ENCODE peak calls at places on chromosomes 13 and 19, in five cellular contexts. A, I, Y, U and X are unnamed samples.

GRCh38 chr13:39765801-39766463 is 110.5 kb downstream of the COG6 start:
- DNase-seq in A (peak; percentile 46), I (no peak), Y (no peak), U (no peak), X (peak; percentile 17)

GRCh38 chr19:48812094-48812929 is 1.5 kb upstream of the BCAT2 start:
- DNase-seq in A (peak; percentile 93), I (peak; percentile 99), Y (peak; percentile 96), U (no peak), X (peak; percentile 85)

GRCh38 chr19:46256855-46257254 is 27.3 kb downstream of the IGFL1 start:
- DNase-seq in A (no peak), I (no peak), Y (no peak), U (no peak), X (no peak)

GRCh38 chr19:44190020-44190419 is 22.3 kb upstream of the ZNF227 start:
- DNase-seq in A (no peak), I (no peak), Y (no peak), U (no peak), X (no peak)

GRCh38 chr19:16118489-16119033 is 6.9 kb downstream of the RAB8A start:
- DNase-seq in A (peak; percentile 52), I (no peak), Y (no peak), U (no peak), X (no peak)

GRCh38 chr19:28296506-28296905 is 916.4 kb downstream of the UQCRFS1 start:
- DNase-seq in A (no peak), I (no peak), Y (no peak), U (no peak), X (no peak)

GRCh38 chr19:13833330-13834265 is 38.4 kb downstream of the ZSWIM4 start:
- DNase-seq in A (peak; percentile 95), I (peak; percentile 96), Y (peak; percentile 99), U (no peak), X (peak; percentile 93)

GRCh38 chr19:9793051-9793591 is 24.6 kb upstream of the ZNF846 start:
- DNase-seq in A (peak; percentile 51), I (no peak), Y (peak; percentile 93), U (no peak), X (peak; percentile 27)

GRCh38 chr13:50255639-50256038 is 240.4 kb downstream of the KCNRG start:
- DNase-seq in A (no peak), I (no peak), Y (no peak), U (no peak), X (no peak)

GRCh38 chr13:41017153-41017552 is 2.0 kb downstream of the ELF1 start:
- DNase-seq in A (peak; percentile 41), I (no peak), Y (no peak), U (no peak), X (no peak)

GRCh38 chr19:14149011-14149410 is 12.6 kb upstream of the ASF1B start:
- DNase-seq in A (no peak), I (no peak), Y (no peak), U (no peak), X (no peak)

GRCh38 chr19:35882074-35882832 is 13.9 kb downstream of the APLP1 start:
- DNase-seq in A (no peak), I (peak; percentile 45), Y (no peak), U (no peak), X (no peak)

GRCh38 chr19:13718733-13719132 is 45.6 kb upstream of the MRI1 start:
- DNase-seq in A (no peak), I (no peak), Y (no peak), U (peak; percentile 29), X (no peak)

GRCh38 chr13:40682449-40683240 is 16.2 kb upstream of the FOXO1 start:
- DNase-seq in A (no peak), I (no peak), Y (no peak), U (no peak), X (no peak)

GRCh38 chr19:3397266-3398022 is 31.1 kb downstream of the NFIC start:
- DNase-seq in A (peak; percentile 63), I (peak; percentile 45), Y (peak; percentile 56), U (no peak), X (peak; percentile 57)

GRCh38 chr19:45153339-45154063 is 7.3 kb downstream of the NKPD1 start:
- DNase-seq in A (peak; percentile 47), I (peak; percentile 87), Y (peak; percentile 90), U (no peak), X (no peak)

GRCh38 chr13:87259479-87260083 is 411.6 kb upstream of the SLITRK5 start:
- DNase-seq in A (no peak), I (no peak), Y (no peak), U (no peak), X (no peak)

GRCh38 chr13:99374994-99375805 is 68.0 kb upstream of the GPR183 start:
- DNase-seq in A (no peak), I (no peak), Y (no peak), U (no peak), X (no peak)

GRCh38 chr13:99376924-99377323 is 69.7 kb upstream of the GPR183 start:
- DNase-seq in A (no peak), I (no peak), Y (no peak), U (no peak), X (no peak)

GRCh38 chr13:99374169-99374991 is 67.2 kb upstream of the GPR183 start:
- DNase-seq in A (no peak), I (no peak), Y (no peak), U (no peak), X (no peak)

GRCh38 chr13:99376132-99376531 is 68.9 kb upstream of the GPR183 start:
- DNase-seq in A (no peak), I (no peak), Y (no peak), U (no peak), X (no peak)

GRCh38 chr13:99375806-99376080 is 68.5 kb upstream of the GPR183 start:
- DNase-seq in A (no peak), I (no peak), Y (no peak), U (no peak), X (no peak)
- H3K4me1 ChIP-seq in A (no peaks in the 10 kb centered on the region), I (peaks cover 4% of the 10 kb centered on the region), Y (no peaks in the 10 kb centered on the region), U (peaks cover 4% of the 10 kb centered on the region), X (no peaks in the 10 kb centered on the region)

DNA sequence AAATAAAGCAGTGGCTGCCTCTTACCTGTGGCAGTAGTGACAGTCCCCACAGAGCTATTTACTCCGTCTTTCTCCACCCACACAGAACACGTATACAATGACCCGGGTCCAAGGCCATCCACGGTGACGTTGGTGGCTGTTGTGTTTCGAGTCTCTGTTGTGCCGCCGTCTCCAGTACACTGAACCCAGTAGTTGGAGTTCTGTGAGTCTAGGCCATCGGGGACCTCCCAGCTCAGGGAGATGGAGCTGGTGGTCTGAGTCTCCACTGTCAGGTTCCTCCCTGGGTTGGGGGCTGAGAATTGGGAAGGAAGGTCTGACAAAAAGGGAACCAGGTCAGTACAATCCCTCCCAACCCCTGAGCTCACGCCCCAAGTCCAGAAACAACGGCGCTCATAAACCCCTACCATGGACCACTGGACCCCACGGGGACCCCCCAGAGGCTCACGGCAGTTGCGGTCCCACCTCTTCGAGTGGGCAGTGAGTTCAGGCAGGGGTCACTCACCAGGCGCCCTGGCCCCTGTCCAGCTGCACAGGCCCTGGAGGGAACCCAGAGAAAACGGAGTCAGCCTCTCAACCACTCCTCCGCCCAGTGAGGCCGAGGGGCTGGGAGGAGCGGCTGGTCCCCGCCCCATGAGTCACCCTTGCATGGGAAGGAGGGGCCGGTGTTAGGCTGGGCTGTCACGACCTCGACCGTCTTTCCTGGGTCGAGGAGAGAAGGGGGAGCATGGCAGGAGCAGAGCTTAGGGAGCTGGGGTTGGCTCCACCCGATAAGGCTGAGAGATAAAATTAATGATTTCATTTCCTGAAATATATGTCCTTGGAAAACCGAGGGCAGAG is 2.4 kb downstream of the PTPRH start:
- DNase-seq in A (peak; percentile 88), I (peak; percentile 97), Y (peak; percentile 84), U (no peak), X (peak; percentile 44)
- TF ChIP-seq EP300 in A (no peak), I (peak; percentile 72), Y (no peak), U (no peak), X (peak; percentile 20)

GRCh38 chr19:50693064-50693975 is 26.3 kb downstream of the SHANK1 start:
- DNase-seq in A (no peak), I (no peak), Y (peak; percentile 59), U (no peak), X (no peak)
- H3K27me3 ChIP-seq in A (peaks cover 24% of the 10 kb centered on the region), I (peaks cover 8% of the 10 kb centered on the region), Y (no peaks in the 10 kb centered on the region), U (peaks cover 68% of the 10 kb centered on the region), X (peaks cover 61% of the 10 kb centered on the region)

DNA sequence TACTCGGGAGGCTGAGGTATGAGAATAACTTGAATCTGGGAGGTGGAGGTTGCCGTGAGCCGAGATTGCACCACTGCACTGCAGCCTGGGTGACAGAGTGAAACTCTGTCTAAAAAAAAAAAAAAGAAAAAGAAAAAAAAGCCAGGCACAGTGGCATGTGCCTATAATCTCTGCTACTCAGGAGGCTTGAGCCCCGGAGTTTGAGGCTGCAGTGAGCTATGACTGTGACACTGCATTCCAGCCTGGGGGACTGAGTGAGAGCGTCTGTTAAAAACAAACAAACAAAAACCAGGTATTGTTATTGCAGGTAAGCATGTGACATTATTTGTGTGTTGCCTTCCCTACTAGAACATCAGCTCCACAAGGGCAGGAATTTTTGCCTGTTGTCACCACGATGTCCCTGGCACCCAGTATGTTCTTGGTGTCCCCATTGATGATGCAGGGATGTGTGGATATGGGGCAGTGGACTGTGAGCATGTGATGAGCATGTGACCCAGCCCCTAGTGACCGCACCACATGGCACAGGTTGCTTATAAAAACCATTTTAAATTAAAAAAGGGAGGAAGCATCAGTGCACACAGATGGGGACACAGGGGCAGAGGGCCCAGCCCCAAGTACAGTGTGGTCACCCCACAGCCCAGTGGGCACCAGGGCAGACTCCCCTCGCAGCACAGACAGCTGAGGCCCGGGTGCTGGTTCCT is 1.6 kb upstream of the KANK2 start:
- DNase-seq in A (no peak), I (no peak), Y (no peak), U (no peak), X (no peak)
- H3K4me1 ChIP-seq in A (peaks cover 49% of the 10 kb centered on the region), I (peaks cover 64% of the 10 kb centered on the region), Y (peaks cover 49% of the 10 kb centered on the region), U (no peaks in the 10 kb centered on the region), X (peaks cover 32% of the 10 kb centered on the region)

GRCh38 chr19:11434703-11435056 is 241 bp downstream of the ODAD3 start:
- DNase-seq in A (no peak), I (no peak), Y (peak; percentile 81), U (no peak), X (no peak)

GRCh38 chr19:11435833-11436313 is 438 bp downstream of the PRKCSH start:
- DNase-seq in A (no peak), I (peak; percentile 69), Y (no peak), U (no peak), X (no peak)

GRCh38 chr19:11437955-11438354 is 2.5 kb downstream of the PRKCSH start:
- DNase-seq in A (no peak), I (no peak), Y (no peak), U (no peak), X (no peak)

DNA sequence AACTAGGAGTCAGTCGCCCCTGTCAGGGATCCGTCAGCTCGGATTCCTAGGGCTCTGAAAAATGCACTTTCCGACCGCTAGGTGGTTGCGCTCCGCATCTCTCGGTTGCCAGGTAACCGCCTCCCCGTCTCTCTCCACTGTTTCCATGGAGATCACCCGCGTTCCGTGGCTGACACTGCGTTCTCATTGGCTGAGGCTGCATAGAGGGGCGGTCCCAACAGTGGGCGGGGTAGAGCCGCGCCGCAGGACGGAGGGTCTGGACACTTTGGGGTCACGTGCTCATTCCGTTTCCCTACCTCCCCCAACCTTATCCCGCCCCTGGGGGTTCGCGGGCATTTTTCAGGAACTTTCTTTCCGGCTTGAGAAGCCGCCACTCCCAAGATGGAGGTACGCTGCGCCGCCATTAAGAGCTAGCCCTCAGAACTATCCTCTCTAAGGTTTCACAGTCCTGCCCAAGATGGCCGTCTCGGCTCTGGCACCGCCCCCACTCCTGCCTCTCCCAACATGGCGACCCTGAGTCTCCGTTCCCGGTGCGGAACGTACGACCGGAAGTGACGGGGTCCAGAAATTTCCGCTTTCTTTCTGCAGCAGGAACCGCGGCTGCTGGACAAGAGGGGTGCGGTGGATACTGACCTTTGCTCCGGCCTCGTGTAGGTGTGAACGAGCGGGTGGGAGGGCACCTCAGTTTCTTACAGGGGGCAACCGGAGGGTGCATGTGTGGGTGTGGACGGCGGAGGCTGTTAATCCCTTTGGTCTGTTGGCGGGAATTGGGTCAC is at the start of the genes ODAD3 and PRKCSH:
- DNase-seq in A (peak; percentile 99), I (peak; percentile 99), Y (peak; percentile 95), U (peak; percentile 99), X (peak; percentile 97)
- TF ChIP-seq EP300 in A (no peak), I (no peak), Y (no peak), U (peak; percentile 51), X (peak; percentile 100)